ENCODE peak calls at places on chromosome 21, in six cellular contexts. J is MM.1S, D is fibroblast of mammary gland, Z is NCI-H510A treated with DMSO at 0.1 percent for 48 hours, B is left colon, R is Kasumi-1. K is an unnamed sample.
A peak's percentile ranks its signal among the peaks of the same experiment; 100 is the strongest.

GRCh38 chr21:44846485-44847260 is 26.8 kb downstream of the PTTG1IP start:
- DNase-seq in D (peak; percentile 72), J (no peak), R (peak; percentile 84), B (peak; percentile 81), Z (no peak), K (peak; percentile 65)

GRCh38 chr21:43306911-43307676 is 119.8 kb downstream of the SIK1 start:
- DNase-seq in B (peak; percentile 54), D (peak; percentile 25), Z (peak; percentile 72), R (no peak), J (peak; percentile 91), K (peak; percentile 94)

GRCh38 chr21:34669149-34669879 is 520 bp downstream of the CLIC6 start:
- DNase-seq in R (no peak), B (no peak), J (no peak), D (no peak), Z (no peak), K (no peak)

GRCh38 chr21:46203203-46203600 is 18.9 kb upstream of the SPATC1L start:
- DNase-seq in Z (no peak), D (no peak), B (no peak), J (no peak), R (no peak), K (no peak)

GRCh38 chr21:39182484-39183271 is 573 bp downstream of the PSMG1 start:
- DNase-seq in J (peak; percentile 39), B (peak; percentile 29), R (peak; percentile 13), Z (no peak), D (no peak), K (no peak)

GRCh38 chr21:34009193-34009592 is 64.2 kb upstream of the MRPS6 start:
- DNase-seq in D (no peak), B (no peak), J (no peak), Z (no peak), R (no peak), K (no peak)

GRCh38 chr21:46634966-46635323 is 529 bp upstream of the PRMT2 start:
- DNase-seq in B (no peak), D (peak; percentile 82), J (peak; percentile 67), R (peak; percentile 90), Z (peak; percentile 58), K (peak; percentile 91)

GRCh38 chr21:34072145-34073031 is 990 bp upstream of the MRPS6 start:
- DNase-seq in J (no peak), R (no peak), Z (peak; percentile 25), B (peak; percentile 47), D (no peak), K (no peak)

GRCh38 chr21:46544003-46544402 is 60.9 kb downstream of the S100B start:
- DNase-seq in B (no peak), R (no peak), Z (no peak), D (no peak), J (no peak), K (no peak)

GRCh38 chr21:42061195-42061865 is 9.8 kb upstream of the UMODL1 start:
- DNase-seq in D (no peak), B (peak; percentile 65), R (peak; percentile 80), Z (no peak), J (peak; percentile 96), K (no peak)

GRCh38 chr21:33541756-33542639 is at the start of gene GART:
- DNase-seq in B (peak; percentile 83), R (peak; percentile 77), Z (peak; percentile 74), J (peak; percentile 93), D (peak; percentile 63), K (peak; percentile 70)

GRCh38 chr21:46324390-46325072 is 575 bp downstream of the PCNT start:
- DNase-seq in J (peak; percentile 94), R (peak; percentile 70), D (peak; percentile 69), Z (peak; percentile 56), B (peak; percentile 83), K (peak; percentile 71)

GRCh38 chr21:27954806-27955205 is 987.9 kb upstream of the ADAMTS5 start:
- DNase-seq in J (no peak), Z (no peak), R (peak; percentile 2), B (no peak), D (no peak), K (no peak)

GRCh38 chr21:14548751-14549150 is 2.6 kb upstream of the SAMSN1 start:
- DNase-seq in Z (no peak), D (peak; percentile 54), J (no peak), B (no peak), R (no peak), K (no peak)

GRCh38 chr21:45262616-45263015 is 25.1 kb downstream of the POFUT2 start:
- DNase-seq in B (peak; percentile 63), D (peak; percentile 20), Z (no peak), J (no peak), R (no peak), K (no peak)

GRCh38 chr21:43864806-43865470 is at the start of gene AGPAT3:
- DNase-seq in R (no peak), D (no peak), J (peak; percentile 66), B (no peak), Z (no peak), K (no peak)

GRCh38 chr21:34319585-34319984 is 44.2 kb upstream of the KCNE2 start:
- DNase-seq in B (no peak), J (no peak), D (no peak), Z (no peak), R (no peak), K (no peak)

GRCh38 chr21:21002137-21002536 is 3.9 kb downstream of the NCAM2 start:
- DNase-seq in D (no peak), R (no peak), J (peak; percentile 30), B (no peak), Z (no peak), K (no peak)

GRCh38 chr21:33825898-33826297 is 89.7 kb downstream of the ATP5PO start:
- DNase-seq in R (no peak), J (no peak), B (no peak), D (peak; percentile 65), Z (no peak), K (peak; percentile 51)

GRCh38 chr21:44702111-44702972 is 5.4 kb downstream of the KRTAP10-12 start:
- DNase-seq in B (no peak), Z (no peak), J (no peak), D (no peak), R (no peak), K (no peak)

GRCh38 chr21:33451634-33452071 is 28.1 kb downstream of the TMEM50B start:
- DNase-seq in J (no peak), D (peak; percentile 48), B (no peak), Z (no peak), R (no peak), K (peak; percentile 25)

GRCh38 chr21:43362928-43363314 is 64.0 kb downstream of the SIK1 start:
- DNase-seq in Z (no peak), B (no peak), R (no peak), D (no peak), J (no peak), K (peak; percentile 61)

GRCh38 chr21:43665879-43666278 is 6.5 kb downstream of the RRP1B start:
- DNase-seq in J (no peak), R (no peak), Z (no peak), D (no peak), B (no peak), K (no peak)

GRCh38 chr21:18940791-18941190 is 537.2 kb upstream of the TMPRSS15 start:
- DNase-seq in Z (no peak), R (no peak), J (no peak), D (no peak), B (no peak), K (no peak)